ENCODE peak calls at places on chromosomes 2 and 18, in eight cellular contexts. P is stimulated activated naive CD8-positive, alpha-beta T cell treated with anti-CD3 and anti-CD28 coated beads, Interleukin-15, amount 100 ng/mL, for 72 hours; H is fibroblast of the aortic adventitia; Y is G401; C is brain microvascular endothelial cell; J is NCI-H1105 treated with DMSO at 0.1 percent for 48 hours; Z is fibroblast of mammary gland; Q is fibroblast of pulmonary artery. A is an unnamed sample.

GRCh38 chr2:44305882-44306281 is 30.6 kb downstream of the SLC3A1 start:
- DNase-seq in Z (no peak), J (no peak), H (no peak), Q (no peak), P (no peak), C (no peak), Y (no peak), A (no peak)

GRCh38 chr18:43533371-43533770 is 256.1 kb upstream of the SYT4 start:
- DNase-seq in C (no peak), J (no peak), Q (no peak), H (no peak), P (no peak), Z (no peak), Y (no peak), A (no peak)

GRCh38 chr2:161243312-161243711 is 64.9 kb upstream of the PSMD14 start:
- DNase-seq in C (no peak), H (no peak), P (no peak), Y (no peak), J (no peak), Q (no peak), Z (no peak), A (no peak)

GRCh38 chr2:12330916-12331315 is 385.8 kb upstream of the TRIB2 start:
- DNase-seq in Y (no peak), J (no peak), C (peak), P (no peak), Q (peak), H (peak), Z (peak), A (no peak)

GRCh38 chr2:63590621-63591408 is 2.1 kb downstream of the MDH1 start:
- DNase-seq in P (no peak), J (peak), Z (peak), C (no peak), Y (peak), Q (no peak), H (no peak), A (no peak)

GRCh38 chr2:100819365-100820345 is at the start of gene NPAS2:
- DNase-seq in Q (peak), H (peak), Z (peak), J (peak), P (peak), C (no peak), Y (peak), A (no peak)

GRCh38 chr2:213416832-213417231 is 132.6 kb downstream of the SPAG16 start:
- DNase-seq in Z (no peak), C (no peak), H (no peak), P (no peak), J (no peak), Q (no peak), Y (no peak), A (no peak)

GRCh38 chr2:26483957-26484565 is 6.1 kb upstream of the OTOF start:
- DNase-seq in C (no peak), Z (no peak), Q (peak), P (no peak), Y (peak), H (peak), J (no peak), A (no peak)

GRCh38 chr2:28155627-28156026 is 237.0 kb upstream of the FOSL2 start:
- DNase-seq in P (no peak), Q (peak), J (peak), Y (no peak), H (peak), C (no peak), Z (peak), A (no peak)

GRCh38 chr18:72119082-72119481 is 425.1 kb downstream of the CBLN2 start:
- DNase-seq in J (no peak), C (no peak), Q (no peak), Y (no peak), H (no peak), Z (peak), P (no peak), A (no peak)

GRCh38 chr2:10654069-10654468 is 35.7 kb downstream of the NOL10 start:
- DNase-seq in P (peak), J (no peak), Z (peak), Y (no peak), C (no peak), H (no peak), Q (peak), A (peak)

GRCh38 chr2:1227289-1227900 is 185.9 kb upstream of the TPO start:
- DNase-seq in J (peak), Z (no peak), Q (no peak), H (no peak), C (peak), P (no peak), Y (no peak), A (no peak)

GRCh38 chr2:100588071-100588786 is 25.4 kb downstream of the PDCL3 start:
- DNase-seq in Q (peak), Y (no peak), H (peak), C (peak), J (no peak), Z (peak), P (peak), A (no peak)

GRCh38 chr2:192467953-192468660 is 273.4 kb upstream of the TMEFF2 start:
- DNase-seq in Q (no peak), Z (no peak), P (no peak), J (no peak), H (no peak), C (no peak), Y (no peak), A (no peak)

GRCh38 chr18:741931-742512 is 29.6 kb upstream of the ENOSF1 start:
- DNase-seq in J (peak), Y (peak), P (no peak), Q (peak), Z (peak), C (peak), H (peak), A (no peak)

A was measured in activated T-helper 9 cell treated with anti-CD3 and anti-CD28 coated beads, Interleukin-2, amount 50 U/mL, for 16 hours.